ENCODE peak calls at places on chromosomes 3 and 15, in five cellular contexts. K, O, C, Q and I are unnamed samples. For H3K27me3, the result is how much of the 10 kb centered on the place peaks cover.

GRCh38 chr3:29936054-29936453 is 655.2 kb downstream of the RBMS3 start:
- DNase-seq in C (no peak), O (no peak), K (no peak), Q (no peak), I (peak)

GRCh38 chr15:31605467-31605931 is 278.9 kb downstream of the KLF13 start:
- DNase-seq in K (no peak), O (no peak), Q (peak), C (peak), I (no peak)

GRCh38 chr15:84749111-84749991 is 959 bp downstream of the ZNF592 start:
- DNase-seq in Q (peak), O (peak), C (peak), K (peak), I (peak)

GRCh38 chr3:8793242-8793641 is 23.8 kb upstream of the OXTR start:
- DNase-seq in C (peak), K (no peak), O (no peak), Q (no peak), I (peak)

GRCh38 chr3:126959921-126960603 is 22.9 kb upstream of the PLXNA1 start:
- DNase-seq in Q (peak), C (peak), K (peak), O (no peak), I (peak)

GRCh38 chr3:47228088-47228487 is 54.5 kb downstream of the KIF9 start:
- DNase-seq in C (no peak), Q (no peak), O (no peak), K (no peak), I (no peak)

GRCh38 chr3:126152931-126153694 is 27.3 kb downstream of the ALDH1L1 start:
- DNase-seq in O (no peak), Q (no peak), C (no peak), K (no peak), I (no peak)

GRCh38 chr3:46607603-46608028 is 4.7 kb upstream of the FAM240A start:
- DNase-seq in K (no peak), C (peak), Q (peak), O (no peak), I (no peak)

GRCh38 chr3:52779011-52779410 is 1.6 kb downstream of the ITIH1 start:
- DNase-seq in O (no peak), Q (peak), K (no peak), C (no peak), I (no peak)

GRCh38 chr3:134086616-134087015 is 56.9 kb upstream of the SLCO2A1 start:
- DNase-seq in K (no peak), C (no peak), O (no peak), Q (no peak), I (no peak)

GRCh38 chr3:12509466-12509865 is 25.2 kb downstream of the TSEN2 start:
- DNase-seq in C (no peak), O (no peak), K (no peak), Q (peak), I (no peak)

GRCh38 chr15:27844018-27844666 is 255.0 kb downstream of the OCA2 start:
- DNase-seq in Q (no peak), K (no peak), O (no peak), C (peak), I (peak)

GRCh38 chr3:67642734-67643133 is 11.7 kb downstream of the SUCLG2 start:
- DNase-seq in K (no peak), O (no peak), C (no peak), Q (no peak), I (no peak)

GRCh38 chr15:87322223-87322622 is 934.3 kb downstream of the NTRK3 start:
- DNase-seq in Q (no peak), O (no peak), K (no peak), C (no peak), I (no peak)

GRCh38 chr15:87322845-87323244 is 933.7 kb downstream of the NTRK3 start:
- DNase-seq in K (no peak), Q (no peak), O (no peak), C (no peak), I (no peak)

GRCh38 chr15:87326274-87326673 is 930.3 kb downstream of the NTRK3 start:
- DNase-seq in O (no peak), K (no peak), C (no peak), Q (no peak), I (no peak)
- H3K27me3 ChIP-seq in O (under half), K (under half), C (under half), Q (under half), I (under half)

DNA sequence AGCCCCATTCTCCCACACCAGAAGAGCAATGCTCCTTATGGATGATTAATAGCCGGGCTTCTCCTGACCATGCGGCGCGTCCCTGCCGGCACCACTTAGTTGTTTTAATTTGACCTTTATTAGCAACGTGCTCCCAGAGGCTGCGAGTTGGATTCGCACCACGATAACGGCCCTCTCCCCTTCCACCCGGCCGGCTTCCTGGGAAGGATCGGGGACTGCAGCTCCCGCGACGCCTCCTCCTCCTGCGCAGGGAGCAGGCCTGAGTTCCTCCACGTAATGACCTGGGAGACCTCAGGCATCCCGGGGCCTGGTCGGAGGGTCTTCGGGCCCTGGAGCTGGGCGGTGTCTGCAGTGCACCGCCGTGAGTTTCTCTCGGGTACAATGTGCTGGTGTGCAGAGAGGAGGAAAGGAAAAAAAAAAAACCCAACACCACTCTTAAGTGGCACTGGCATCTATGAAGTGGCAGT is 243.3 kb upstream of the TOPAZ1 start:
- DNase-seq in K (no peak), O (no peak), Q (peak), C (no peak), I (peak)
- H3K27me3 ChIP-seq in K (half or more), O (half or more), Q (half or more), C (half or more), I (half or more)

DNA sequence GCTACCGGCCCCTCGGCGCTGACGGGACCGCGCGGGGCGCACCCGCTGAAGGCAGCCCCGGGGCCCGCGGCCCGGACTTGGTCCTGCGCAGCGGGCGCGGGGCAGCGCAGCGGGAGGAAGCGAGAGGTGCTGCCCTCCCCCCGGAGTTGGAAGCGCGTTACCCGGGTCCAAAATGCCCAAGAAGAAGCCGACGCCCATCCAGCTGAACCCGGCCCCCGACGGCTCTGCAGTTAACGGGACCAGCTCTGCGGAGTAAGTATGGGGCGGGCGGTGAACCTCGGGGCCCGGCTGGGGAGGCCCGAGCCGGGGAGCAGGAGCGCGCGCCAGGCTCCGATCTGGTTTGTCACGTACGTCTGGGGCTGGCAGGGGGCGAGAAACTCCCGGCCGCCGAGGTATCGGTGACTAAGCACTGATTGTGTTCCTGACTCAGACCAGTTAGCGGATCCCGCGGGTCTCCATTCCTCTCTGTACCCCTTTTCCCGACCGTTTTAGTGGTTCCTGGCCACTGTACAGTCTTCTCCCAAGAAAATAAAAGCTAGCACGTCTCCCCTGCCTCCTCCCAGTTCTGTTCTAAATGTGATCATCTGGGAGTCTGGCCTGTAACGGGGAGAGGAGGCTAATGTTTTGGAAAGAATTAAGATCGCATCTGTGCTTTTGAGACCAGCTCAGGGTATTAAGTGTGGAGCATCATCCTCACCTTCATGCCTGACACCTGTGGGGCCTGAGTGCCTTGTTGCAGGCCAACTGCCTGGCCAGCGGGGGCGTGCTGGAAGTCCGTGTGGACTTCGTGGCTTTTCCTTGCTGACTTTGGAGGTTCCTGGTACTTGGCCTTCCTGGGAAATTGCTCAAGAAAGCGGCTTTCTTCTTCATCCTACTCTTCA is 704 bp downstream of the MAP2K1 start:
- DNase-seq in O (peak), C (peak), Q (peak), K (peak), I (peak)
- H3K27me3 ChIP-seq in O (under half), C (under half), Q (under half), K (under half), I (under half)

DNA sequence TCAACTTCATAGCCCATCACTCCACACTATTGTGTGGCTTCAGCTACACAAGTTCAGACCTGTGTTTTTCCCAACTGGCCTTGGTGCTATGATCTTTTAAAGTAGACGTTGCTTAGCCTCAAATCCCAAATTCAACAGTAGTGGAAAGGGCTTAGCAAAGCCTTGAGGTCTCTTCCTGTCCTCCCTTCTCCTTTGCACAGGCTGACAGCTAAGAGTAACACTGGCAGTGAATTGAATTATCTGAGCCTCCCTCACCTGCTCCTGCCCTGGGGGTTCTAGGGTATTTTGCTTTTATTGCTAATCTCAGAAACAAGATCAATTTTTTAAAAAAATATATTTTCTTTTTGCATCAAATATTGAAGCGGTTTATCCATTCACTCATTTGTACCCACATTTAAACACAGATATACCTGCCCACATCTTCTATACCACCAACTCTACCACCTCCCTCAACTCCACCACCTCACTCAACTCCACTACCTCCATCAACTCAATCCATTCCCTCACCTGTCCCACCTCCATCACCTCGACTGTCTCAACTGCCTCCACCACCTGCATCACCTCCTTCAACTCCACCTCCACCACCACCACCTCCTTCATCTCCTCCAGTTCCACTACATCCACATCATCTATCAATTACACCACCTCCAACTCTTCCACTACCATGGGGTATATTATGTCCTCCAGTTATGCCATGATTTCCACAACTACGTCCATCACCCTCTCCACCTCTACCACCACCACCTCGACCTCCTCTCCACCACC is 10.1 kb upstream of the FGD5 start:
- DNase-seq in Q (no peak), K (no peak), O (no peak), C (no peak), I (no peak)
- H3K27me3 ChIP-seq in Q (half or more), K (under half), O (under half), C (under half), I (half or more)

DNA sequence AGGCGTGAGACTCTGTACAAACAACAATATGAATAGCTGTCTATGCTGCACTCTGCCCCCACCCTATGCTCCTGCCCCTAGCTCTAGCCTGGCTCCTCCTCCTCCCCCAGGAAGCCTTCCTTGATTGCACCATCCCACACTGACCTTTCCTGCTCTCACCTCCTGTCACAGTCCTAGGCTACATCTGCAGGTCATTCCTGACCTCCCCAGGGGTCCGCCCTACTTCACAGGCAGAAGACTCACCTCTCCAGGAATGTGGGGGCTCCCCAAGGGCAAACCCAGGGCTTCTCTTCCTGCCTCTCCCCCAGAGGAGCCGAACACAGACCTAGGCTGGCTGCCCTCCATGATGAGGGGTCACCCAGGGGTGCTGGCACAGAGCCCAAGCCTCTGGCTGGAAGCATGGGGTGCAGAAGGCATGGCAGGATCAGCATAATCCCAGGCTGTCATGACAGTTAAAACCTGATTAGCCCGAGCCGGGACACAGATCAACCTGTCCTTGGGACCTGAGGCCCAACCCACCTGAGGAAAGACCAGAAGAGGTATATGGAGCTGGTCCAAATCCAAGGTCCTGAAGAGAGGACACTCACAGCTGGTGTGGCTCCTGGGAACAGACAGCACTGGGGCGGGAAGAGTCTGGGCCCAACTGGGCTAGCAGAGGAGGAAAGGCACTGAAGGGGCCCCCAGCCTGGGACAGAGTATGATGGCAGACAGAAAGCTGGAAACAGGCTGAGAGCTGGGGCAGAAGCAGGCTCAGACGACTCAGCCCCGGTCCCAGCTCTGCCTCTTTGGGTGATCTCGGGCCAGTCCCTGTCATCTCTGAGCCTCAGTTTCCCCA is 5.9 kb downstream of the SEMA7A start:
- DNase-seq in C (no peak), K (no peak), O (no peak), Q (no peak), I (no peak)
- H3K27me3 ChIP-seq in C (under half), K (under half), O (under half), Q (under half), I (under half)

DNA sequence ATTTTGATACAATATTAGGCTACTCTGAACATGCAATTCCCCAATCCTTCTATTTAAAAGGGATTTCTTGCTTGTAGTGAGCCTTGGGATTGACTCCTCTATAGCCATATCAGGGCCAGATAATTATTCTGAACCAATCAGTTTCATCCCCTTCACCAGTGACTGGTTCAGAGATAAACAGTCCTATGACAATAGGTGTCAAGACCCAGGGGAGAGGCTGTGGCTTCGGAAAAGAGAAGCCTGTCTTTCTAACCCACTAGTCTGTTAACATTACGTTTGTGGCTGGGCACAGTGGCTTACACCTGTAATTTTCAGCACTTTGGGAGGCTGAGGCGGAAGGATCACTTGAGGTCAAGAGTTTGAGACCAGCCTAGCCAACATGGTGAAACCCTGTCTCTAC is 6.2 kb upstream of the ISLR2 start:
- DNase-seq in Q (no peak), K (no peak), C (no peak), O (no peak), I (no peak)
- H3K27me3 ChIP-seq in Q (half or more), K (under half), C (under half), O (under half), I (half or more)

DNA sequence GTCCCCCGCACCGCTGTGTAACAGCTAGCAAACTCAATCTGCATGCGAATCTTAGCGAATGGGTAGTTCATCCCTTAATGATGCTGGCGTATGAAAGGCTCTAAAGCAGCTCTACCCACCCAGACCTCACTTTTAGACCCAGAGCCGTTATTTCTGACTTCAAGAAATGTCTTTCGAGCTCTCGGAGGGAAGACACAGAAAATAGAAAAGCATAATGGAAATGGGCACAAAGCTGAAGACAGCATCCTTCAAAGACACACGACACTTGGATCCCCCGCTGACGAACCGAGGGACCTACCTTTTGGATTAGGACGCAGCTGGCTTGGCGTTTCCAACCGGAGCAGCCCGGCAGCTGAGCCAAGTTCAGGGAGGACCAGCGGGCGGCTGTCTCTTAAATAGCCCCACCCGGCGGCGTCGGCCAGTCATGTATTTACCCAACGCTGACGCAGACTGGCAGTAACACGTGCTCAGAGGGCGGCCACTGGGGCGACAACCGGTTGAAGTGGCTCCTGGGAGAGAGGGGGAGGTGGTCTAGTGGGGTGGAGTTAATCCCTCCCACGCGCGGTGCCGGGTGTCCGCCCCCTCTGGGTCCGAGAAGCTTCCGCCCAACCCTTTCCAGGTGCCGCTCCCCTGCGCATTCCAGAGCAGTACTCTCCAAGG is 1.5 kb downstream of the CCK start:
- DNase-seq in K (peak), O (no peak), Q (no peak), C (peak), I (peak)
- H3K27me3 ChIP-seq in K (under half), O (under half), Q (under half), C (under half), I (half or more)

DNA sequence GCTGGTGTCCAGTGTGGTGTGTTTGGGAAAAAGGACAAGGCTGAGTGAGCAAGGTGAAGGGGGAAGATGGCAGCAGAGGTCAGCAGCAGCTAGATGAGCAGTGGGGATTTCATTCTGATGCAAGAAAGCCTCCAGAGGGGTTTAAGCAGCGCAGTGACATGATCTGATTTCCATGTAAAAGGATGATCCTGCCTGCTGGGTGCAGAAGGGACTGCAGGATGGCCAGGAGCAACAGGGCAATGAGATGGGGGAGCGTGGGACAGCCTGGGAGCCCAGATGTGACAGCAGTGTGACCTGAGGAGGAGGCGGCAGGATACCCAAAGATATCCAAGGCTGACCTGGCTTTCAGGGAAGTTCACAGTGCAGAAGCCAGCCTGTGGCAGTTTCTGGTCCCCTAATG is 6.1 kb downstream of the WNT7A start:
- DNase-seq in O (no peak), C (no peak), K (no peak), Q (peak), I (no peak)
- H3K27me3 ChIP-seq in O (half or more), C (under half), K (under half), Q (half or more), I (under half)

DNA sequence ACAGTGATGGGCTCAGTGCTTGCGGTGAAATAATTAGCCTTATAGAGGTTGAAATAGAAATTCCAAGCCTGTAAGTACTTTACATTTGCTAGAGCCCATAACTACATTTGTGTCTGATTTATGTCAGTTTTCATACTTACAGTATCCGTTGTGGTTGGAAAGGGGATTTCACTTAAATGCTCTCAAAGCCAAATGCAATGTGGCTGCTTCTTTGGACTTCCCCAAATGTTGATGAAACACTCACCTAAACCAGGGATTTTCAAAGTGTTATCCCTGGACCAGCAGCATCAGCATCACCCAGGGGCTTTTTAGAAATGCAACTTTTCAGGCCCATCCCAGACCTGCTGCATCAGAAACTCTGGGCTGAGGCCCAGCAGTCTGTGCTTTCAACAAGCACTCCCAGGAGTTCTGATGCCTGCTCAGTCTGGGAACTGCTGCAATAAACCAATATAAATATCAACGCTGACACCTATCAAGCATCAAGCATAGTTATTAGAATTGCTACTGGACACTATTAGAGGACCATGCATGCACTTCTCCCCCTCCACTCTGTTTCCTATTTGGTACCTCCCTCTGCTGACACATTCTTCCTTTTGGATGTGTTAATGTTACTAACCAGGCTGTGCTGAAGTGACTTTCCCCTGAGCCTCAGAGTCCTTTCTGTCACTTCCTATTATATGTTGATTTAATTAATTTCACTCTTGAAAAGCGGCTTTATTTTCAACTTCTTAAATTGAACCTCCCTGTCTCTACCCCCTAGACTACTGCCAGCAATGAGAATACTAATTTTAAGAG is 378.9 kb downstream of the MCTP2 start:
- DNase-seq in Q (no peak), O (no peak), C (no peak), K (no peak), I (no peak)
- H3K27me3 ChIP-seq in Q (under half), O (under half), C (under half), K (under half), I (under half)

GRCh38 chr3:186102687-186103086 is 6.2 kb downstream of the ETV5 start:
- DNase-seq in O (no peak), Q (no peak), K (no peak), C (peak), I (no peak)
- H3K27me3 ChIP-seq in O (under half), Q (half or more), K (under half), C (under half), I (under half)